ENCODE peak calls at places on chromosome 14, in nine cellular contexts. One of them, this sample, is unnamed.

GRCh38 chr14:53741379-53742225 is 215.0 kb downstream of the BMP4 start:
- DNase-seq in GM12878: no peak
- DNase-seq in BE2C: no peak
- DNase-seq in astrocyte of the spinal cord: no peak
- DNase-seq in epithelial cell of proximal tubule: peak
- DNase-seq in endodermal cell: no peak
- DNase-seq in AG04450: no peak
- DNase-seq in suprapubic skin: no peak
- DNase-seq in A549: no peak
- DNase-seq in this sample: no peak

GRCh38 chr14:94129758-94130414 is 482 bp upstream of the IFI27L2 start:
- DNase-seq in GM12878: no peak
- DNase-seq in BE2C: no peak
- DNase-seq in astrocyte of the spinal cord: peak
- DNase-seq in epithelial cell of proximal tubule: no peak
- DNase-seq in endodermal cell: peak
- DNase-seq in AG04450: no peak
- DNase-seq in suprapubic skin: no peak
- DNase-seq in A549: peak
- DNase-seq in this sample: peak

GRCh38 chr14:64983439-64984310 is 3.0 kb upstream of the FNTB start:
- DNase-seq in GM12878: no peak
- DNase-seq in BE2C: peak
- DNase-seq in astrocyte of the spinal cord: peak
- DNase-seq in epithelial cell of proximal tubule: no peak
- DNase-seq in endodermal cell: no peak
- DNase-seq in AG04450: no peak
- DNase-seq in suprapubic skin: no peak
- DNase-seq in A549: peak
- DNase-seq in this sample: peak

GRCh38 chr14:73467800-73468199 is 9.5 kb upstream of the NUMB start:
- DNase-seq in GM12878: no peak
- DNase-seq in BE2C: no peak
- DNase-seq in astrocyte of the spinal cord: no peak
- DNase-seq in epithelial cell of proximal tubule: no peak
- DNase-seq in endodermal cell: no peak
- DNase-seq in AG04450: no peak
- DNase-seq in suprapubic skin: no peak
- DNase-seq in A549: no peak
- DNase-seq in this sample: peak

GRCh38 chr14:99479903-99480855 is 480 bp downstream of the SETD3 start:
- DNase-seq in GM12878: no peak
- DNase-seq in BE2C: peak
- DNase-seq in astrocyte of the spinal cord: peak
- DNase-seq in epithelial cell of proximal tubule: no peak
- DNase-seq in endodermal cell: peak
- DNase-seq in AG04450: peak
- DNase-seq in suprapubic skin: peak
- DNase-seq in A549: peak
- DNase-seq in this sample: peak

GRCh38 chr14:105851716-105852377 is 325.5 kb downstream of the TMEM121 start:
- DNase-seq in GM12878: no peak
- DNase-seq in BE2C: no peak
- DNase-seq in astrocyte of the spinal cord: no peak
- DNase-seq in epithelial cell of proximal tubule: no peak
- DNase-seq in endodermal cell: peak
- DNase-seq in AG04450: no peak
- DNase-seq in suprapubic skin: no peak
- DNase-seq in A549: no peak
- DNase-seq in this sample: no peak

GRCh38 chr14:63182967-63183366 is 21.3 kb upstream of the RHOJ start:
- DNase-seq in GM12878: no peak
- DNase-seq in BE2C: no peak
- DNase-seq in astrocyte of the spinal cord: no peak
- DNase-seq in epithelial cell of proximal tubule: no peak
- DNase-seq in endodermal cell: no peak
- DNase-seq in AG04450: no peak
- DNase-seq in suprapubic skin: no peak
- DNase-seq in A549: no peak
- DNase-seq in this sample: no peak

GRCh38 chr14:36069535-36069900 is 107.0 kb downstream of the PTCSC3 start:
- DNase-seq in GM12878: no peak
- DNase-seq in BE2C: peak
- DNase-seq in astrocyte of the spinal cord: peak
- DNase-seq in epithelial cell of proximal tubule: peak
- DNase-seq in endodermal cell: peak
- DNase-seq in AG04450: no peak
- DNase-seq in suprapubic skin: no peak
- DNase-seq in A549: peak
- DNase-seq in this sample: peak

GRCh38 chr14:85529803-85530574 is at the start of gene FLRT2:
- DNase-seq in GM12878: no peak
- DNase-seq in BE2C: no peak
- DNase-seq in astrocyte of the spinal cord: peak
- DNase-seq in epithelial cell of proximal tubule: no peak
- DNase-seq in endodermal cell: peak
- DNase-seq in AG04450: no peak
- DNase-seq in suprapubic skin: peak
- DNase-seq in A549: peak
- DNase-seq in this sample: peak

GRCh38 chr14:61642246-61642982 is 52.9 kb upstream of the HIF1A start:
- DNase-seq in GM12878: no peak
- DNase-seq in BE2C: no peak
- DNase-seq in astrocyte of the spinal cord: no peak
- DNase-seq in epithelial cell of proximal tubule: no peak
- DNase-seq in endodermal cell: no peak
- DNase-seq in AG04450: no peak
- DNase-seq in suprapubic skin: no peak
- DNase-seq in A549: peak
- DNase-seq in this sample: peak

GRCh38 chr14:100755649-100756048 is 29.0 kb downstream of the DLK1 start:
- DNase-seq in GM12878: no peak
- DNase-seq in BE2C: no peak
- DNase-seq in astrocyte of the spinal cord: peak
- DNase-seq in epithelial cell of proximal tubule: no peak
- DNase-seq in endodermal cell: no peak
- DNase-seq in AG04450: no peak
- DNase-seq in suprapubic skin: no peak
- DNase-seq in A549: no peak
- DNase-seq in this sample: no peak

GRCh38 chr14:71300474-71301359 is 393.5 kb downstream of the PCNX1 start:
- DNase-seq in GM12878: no peak
- DNase-seq in BE2C: no peak
- DNase-seq in astrocyte of the spinal cord: no peak
- DNase-seq in epithelial cell of proximal tubule: no peak
- DNase-seq in endodermal cell: no peak
- DNase-seq in AG04450: no peak
- DNase-seq in suprapubic skin: no peak
- DNase-seq in A549: no peak
- DNase-seq in this sample: peak

GRCh38 chr14:62957562-62957961 is 87.7 kb downstream of the KCNH5 start:
- DNase-seq in GM12878: no peak
- DNase-seq in BE2C: peak
- DNase-seq in astrocyte of the spinal cord: peak
- DNase-seq in epithelial cell of proximal tubule: peak
- DNase-seq in endodermal cell: no peak
- DNase-seq in AG04450: peak
- DNase-seq in suprapubic skin: no peak
- DNase-seq in A549: no peak
- DNase-seq in this sample: peak

GRCh38 chr14:87332001-87332400 is 661.0 kb downstream of the GALC start:
- DNase-seq in GM12878: no peak
- DNase-seq in BE2C: no peak
- DNase-seq in astrocyte of the spinal cord: peak
- DNase-seq in epithelial cell of proximal tubule: no peak
- DNase-seq in endodermal cell: no peak
- DNase-seq in AG04450: peak
- DNase-seq in suprapubic skin: no peak
- DNase-seq in A549: no peak
- DNase-seq in this sample: peak

GRCh38 chr14:100802766-100803693 is 22.9 kb upstream of the MEG3 start:
- DNase-seq in GM12878: no peak
- DNase-seq in BE2C: no peak
- DNase-seq in astrocyte of the spinal cord: no peak
- DNase-seq in epithelial cell of proximal tubule: no peak
- DNase-seq in endodermal cell: no peak
- DNase-seq in AG04450: no peak
- DNase-seq in suprapubic skin: no peak
- DNase-seq in A549: no peak
- DNase-seq in this sample: no peak

GRCh38 chr14:92570863-92571262 is 57.3 kb downstream of the RIN3 start:
- DNase-seq in GM12878: no peak
- DNase-seq in BE2C: no peak
- DNase-seq in astrocyte of the spinal cord: no peak
- DNase-seq in epithelial cell of proximal tubule: no peak
- DNase-seq in endodermal cell: no peak
- DNase-seq in AG04450: no peak
- DNase-seq in suprapubic skin: no peak
- DNase-seq in A549: no peak
- DNase-seq in this sample: no peak

GRCh38 chr14:89221109-89221508 is 195.9 kb downstream of the FOXN3 start:
- DNase-seq in GM12878: no peak
- DNase-seq in BE2C: no peak
- DNase-seq in astrocyte of the spinal cord: peak
- DNase-seq in epithelial cell of proximal tubule: no peak
- DNase-seq in endodermal cell: no peak
- DNase-seq in AG04450: peak
- DNase-seq in suprapubic skin: no peak
- DNase-seq in A549: peak
- DNase-seq in this sample: peak

GRCh38 chr14:102573591-102574046 is 18.8 kb upstream of the RCOR1 start:
- DNase-seq in GM12878: no peak
- DNase-seq in BE2C: no peak
- DNase-seq in astrocyte of the spinal cord: no peak
- DNase-seq in epithelial cell of proximal tubule: no peak
- DNase-seq in endodermal cell: peak
- DNase-seq in AG04450: no peak
- DNase-seq in suprapubic skin: no peak
- DNase-seq in A549: no peak
- DNase-seq in this sample: no peak
- H3K4me3 ChIP-seq in GM12878: peak
- H3K4me3 ChIP-seq in BE2C: no peak
- H3K4me3 ChIP-seq in astrocyte of the spinal cord: no peak
- H3K4me3 ChIP-seq in epithelial cell of proximal tubule: no peak
- H3K4me3 ChIP-seq in endodermal cell: no peak
- H3K4me3 ChIP-seq in AG04450: no peak
- H3K4me3 ChIP-seq in suprapubic skin: no peak
- H3K4me3 ChIP-seq in A549: no peak
- H3K4me3 ChIP-seq in this sample: no peak

GRCh38 chr14:51396222-51396815 is 156.3 kb downstream of the TMX1 start:
- DNase-seq in GM12878: no peak
- DNase-seq in BE2C: peak
- DNase-seq in astrocyte of the spinal cord: peak
- DNase-seq in epithelial cell of proximal tubule: peak
- DNase-seq in endodermal cell: no peak
- DNase-seq in AG04450: peak
- DNase-seq in suprapubic skin: no peak
- DNase-seq in A549: peak
- DNase-seq in this sample: peak

GRCh38 chr14:51401756-51402155 is 161.7 kb downstream of the TMX1 start:
- DNase-seq in GM12878: no peak
- DNase-seq in BE2C: peak
- DNase-seq in astrocyte of the spinal cord: no peak
- DNase-seq in epithelial cell of proximal tubule: no peak
- DNase-seq in endodermal cell: no peak
- DNase-seq in AG04450: no peak
- DNase-seq in suprapubic skin: no peak
- DNase-seq in A549: no peak
- DNase-seq in this sample: no peak

GRCh38 chr14:51400142-51400541 is 160.1 kb downstream of the TMX1 start:
- DNase-seq in GM12878: no peak
- DNase-seq in BE2C: no peak
- DNase-seq in astrocyte of the spinal cord: no peak
- DNase-seq in epithelial cell of proximal tubule: no peak
- DNase-seq in endodermal cell: no peak
- DNase-seq in AG04450: no peak
- DNase-seq in suprapubic skin: no peak
- DNase-seq in A549: no peak
- DNase-seq in this sample: no peak

GRCh38 chr14:51401272-51401671 is 161.2 kb downstream of the TMX1 start:
- DNase-seq in GM12878: no peak
- DNase-seq in BE2C: no peak
- DNase-seq in astrocyte of the spinal cord: peak
- DNase-seq in epithelial cell of proximal tubule: no peak
- DNase-seq in endodermal cell: no peak
- DNase-seq in AG04450: no peak
- DNase-seq in suprapubic skin: no peak
- DNase-seq in A549: peak
- DNase-seq in this sample: peak

DNA sequence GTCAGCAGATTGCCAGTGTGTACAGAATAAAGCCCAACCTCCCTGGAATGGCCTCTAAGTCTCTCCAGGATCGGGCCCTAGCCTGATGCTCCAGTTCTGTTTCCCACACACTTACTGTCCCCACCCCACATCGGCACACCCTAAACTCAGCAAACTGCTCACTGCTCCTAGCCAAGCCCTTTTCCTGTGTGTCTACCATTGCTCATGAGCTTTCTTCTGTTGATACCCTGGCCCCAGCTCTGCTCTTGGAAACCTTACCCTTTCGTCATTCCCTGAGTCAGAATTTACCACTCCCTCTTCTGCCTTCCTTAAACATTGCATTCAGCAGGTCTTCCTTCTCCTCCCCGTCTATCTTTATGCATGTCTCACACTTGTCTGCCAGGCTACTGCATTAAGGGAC is 158.9 kb downstream of the TMX1 start:
- DNase-seq in GM12878: no peak
- DNase-seq in BE2C: no peak
- DNase-seq in astrocyte of the spinal cord: peak
- DNase-seq in epithelial cell of proximal tubule: peak
- DNase-seq in endodermal cell: no peak
- DNase-seq in AG04450: peak
- DNase-seq in suprapubic skin: no peak
- DNase-seq in A549: peak
- DNase-seq in this sample: peak
- TF ChIP-seq CTCF in GM12878: no peak
- TF ChIP-seq CTCF in BE2C: no peak
- TF ChIP-seq CTCF in astrocyte of the spinal cord: peak
- TF ChIP-seq CTCF in epithelial cell of proximal tubule: peak
- TF ChIP-seq CTCF in endodermal cell: peak
- TF ChIP-seq CTCF in AG04450: peak
- TF ChIP-seq CTCF in suprapubic skin: no peak
- TF ChIP-seq CTCF in A549: no peak
- TF ChIP-seq CTCF in this sample: peak

GRCh38 chr14:77738559-77739250 is 22.3 kb downstream of the SNW1 start:
- DNase-seq in GM12878: no peak
- DNase-seq in BE2C: no peak
- DNase-seq in astrocyte of the spinal cord: peak
- DNase-seq in epithelial cell of proximal tubule: no peak
- DNase-seq in endodermal cell: no peak
- DNase-seq in AG04450: no peak
- DNase-seq in suprapubic skin: no peak
- DNase-seq in A549: no peak
- DNase-seq in this sample: peak
- H3K4me3 ChIP-seq in GM12878: no peak
- H3K4me3 ChIP-seq in BE2C: no peak
- H3K4me3 ChIP-seq in astrocyte of the spinal cord: no peak
- H3K4me3 ChIP-seq in epithelial cell of proximal tubule: no peak
- H3K4me3 ChIP-seq in endodermal cell: no peak
- H3K4me3 ChIP-seq in AG04450: no peak
- H3K4me3 ChIP-seq in suprapubic skin: no peak
- H3K4me3 ChIP-seq in A549: no peak
- H3K4me3 ChIP-seq in this sample: no peak

GRCh38 chr14:106879241-106879640 is 1352.9 kb downstream of the TMEM121 start:
- DNase-seq in GM12878: no peak
- DNase-seq in BE2C: peak
- DNase-seq in astrocyte of the spinal cord: no peak
- DNase-seq in epithelial cell of proximal tubule: no peak
- DNase-seq in endodermal cell: no peak
- DNase-seq in AG04450: no peak
- DNase-seq in suprapubic skin: no peak
- DNase-seq in A549: peak
- DNase-seq in this sample: no peak
- TF ChIP-seq CTCF in GM12878: peak
- TF ChIP-seq CTCF in BE2C: peak
- TF ChIP-seq CTCF in astrocyte of the spinal cord: no peak
- TF ChIP-seq CTCF in epithelial cell of proximal tubule: peak
- TF ChIP-seq CTCF in endodermal cell: no peak
- TF ChIP-seq CTCF in AG04450: no peak
- TF ChIP-seq CTCF in suprapubic skin: no peak
- TF ChIP-seq CTCF in A549: peak
- TF ChIP-seq CTCF in this sample: peak

This sample was measured in choroid plexus epithelial cell.